ENCODE peak calls at places on chromosome 7, in eight cellular contexts. U, O, L, R, C, J, P and T are unnamed samples.

GRCh38 chr7:139906879-139907278 is 77.8 kb downstream of the TBXAS1 start:
- DNase-seq in U (no peak), O (no peak), L (no peak), R (no peak), C (no peak), J (no peak), P (no peak), T (no peak)

GRCh38 chr7:137538361-137538762 is 194.8 kb upstream of the PTN start:
- DNase-seq in U (no peak), O (no peak), L (no peak), R (no peak), C (peak; percentile 62), J (no peak), P (peak; percentile 89), T (no peak)

GRCh38 chr7:31782411-31782991 is 95.5 kb downstream of the PPP1R17 start:
- DNase-seq in U (peak; percentile 28), O (no peak), L (no peak), R (no peak), C (peak; percentile 72), J (no peak), P (peak; percentile 88), T (no peak)

GRCh38 chr7:40987571-40987970 is 715.3 kb downstream of the INHBA start:
- DNase-seq in U (no peak), O (no peak), L (no peak), R (no peak), C (no peak), J (no peak), P (no peak), T (no peak)

GRCh38 chr7:20783716-20784310 is 2.9 kb downstream of the SP8 start:
- DNase-seq in U (peak; percentile 51), O (no peak), L (no peak), R (no peak), C (peak; percentile 48), J (no peak), P (peak; percentile 45), T (no peak)

GRCh38 chr7:20787658-20788057 is 972 bp upstream of the SP8 start:
- DNase-seq in U (no peak), O (no peak), L (no peak), R (no peak), C (no peak), J (no peak), P (no peak), T (no peak)

GRCh38 chr7:149773446-149774236 is at the start of gene ZNF467:
- DNase-seq in U (peak; percentile 42), O (no peak), L (peak; percentile 81), R (peak; percentile 39), C (peak; percentile 44), J (peak; percentile 96), P (peak; percentile 21), T (no peak)

GRCh38 chr7:138313829-138314178 is 146.3 kb upstream of the TRIM24 start:
- DNase-seq in U (no peak), O (no peak), L (no peak), R (no peak), C (no peak), J (no peak), P (no peak), T (no peak)

GRCh38 chr7:5636914-5637313 is 144.5 kb downstream of the RNF216 start:
- DNase-seq in U (peak; percentile 80), O (peak; percentile 40), L (peak; percentile 76), R (peak; percentile 38), C (peak; percentile 93), J (peak; percentile 90), P (peak; percentile 97), T (no peak)

GRCh38 chr7:102872460-102872859 is 40.3 kb upstream of the LRRC17 start:
- DNase-seq in U (no peak), O (no peak), L (no peak), R (no peak), C (peak; percentile 80), J (no peak), P (peak; percentile 98), T (no peak)

GRCh38 chr7:45658716-45659495 is 84.7 kb downstream of the ADCY1 start:
- DNase-seq in U (no peak), O (no peak), L (no peak), R (no peak), C (no peak), J (no peak), P (no peak), T (no peak)

GRCh38 chr7:51619880-51620279 is 303.3 kb upstream of the COBL start:
- DNase-seq in U (no peak), O (no peak), L (no peak), R (no peak), C (no peak), J (no peak), P (no peak), T (no peak)

GRCh38 chr7:12422449-12423320 is 19.0 kb upstream of the VWDE start:
- DNase-seq in U (no peak), O (no peak), L (no peak), R (no peak), C (no peak), J (no peak), P (peak; percentile 51), T (no peak)

GRCh38 chr7:7568553-7568952 is 1.9 kb downstream of the MIOS start:
- DNase-seq in U (no peak), O (no peak), L (no peak), R (no peak), C (no peak), J (no peak), P (no peak), T (no peak)

GRCh38 chr7:156017916-156018700 is 205.8 kb upstream of the SHH start:
- DNase-seq in U (peak; percentile 15), O (no peak), L (no peak), R (no peak), C (no peak), J (no peak), P (no peak), T (no peak)

GRCh38 chr7:99782012-99782953 is 1.7 kb downstream of the CYP3A4 start:
- DNase-seq in U (no peak), O (no peak), L (no peak), R (no peak), C (no peak), J (no peak), P (no peak), T (no peak)

GRCh38 chr7:35333265-35333664 is 79.4 kb upstream of the TBX20 start:
- DNase-seq in U (no peak), O (no peak), L (no peak), R (no peak), C (no peak), J (no peak), P (no peak), T (peak; percentile 57)

GRCh38 chr7:135923700-135924261 is 53.4 kb downstream of the MTPN start:
- DNase-seq in U (no peak), O (no peak), L (no peak), R (no peak), C (peak; percentile 74), J (no peak), P (peak; percentile 98), T (peak; percentile 60)

GRCh38 chr7:98536803-98537202 is 80.3 kb upstream of the NPTX2 start:
- DNase-seq in U (no peak), O (no peak), L (no peak), R (no peak), C (no peak), J (no peak), P (no peak), T (no peak)

GRCh38 chr7:105932835-105933477 is 30.1 kb upstream of the CDHR3 start:
- DNase-seq in U (no peak), O (no peak), L (no peak), R (no peak), C (peak; percentile 93), J (no peak), P (peak; percentile 92), T (no peak)

DNA sequence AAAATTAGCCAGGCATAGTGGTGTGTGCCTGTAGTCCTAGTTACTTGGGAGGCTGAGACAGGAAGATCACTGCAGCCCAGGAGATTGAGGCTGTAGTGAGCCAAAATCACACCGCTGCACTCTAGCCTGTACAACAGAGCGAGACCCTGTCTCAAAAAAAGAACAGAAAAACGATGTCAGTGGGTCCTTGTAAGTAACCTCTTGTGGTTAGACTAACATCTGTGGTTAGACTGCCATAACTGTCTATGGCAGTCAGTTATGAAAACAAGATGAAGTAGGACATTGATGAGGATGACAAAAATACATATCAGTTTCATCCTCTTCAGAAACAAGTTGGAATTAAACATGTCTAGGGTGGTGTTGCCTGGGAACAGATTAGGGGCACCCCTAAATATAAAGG is 53.3 kb downstream of the AKAP9 start:
- DNase-seq in U (no peak), O (no peak), L (no peak), R (no peak), C (no peak), J (no peak), P (no peak), T (no peak)
- H3K4me3 ChIP-seq in U (no peak overlapping the region), O (no peak overlapping the region), L (no peak overlapping the region), R (no peak overlapping the region), C (no peak overlapping the region), J (no peak overlapping the region), P (no peak overlapping the region), T (no peak overlapping the region)

GRCh38 chr7:64878684-64879083 is 24.4 kb upstream of the ZNF273 start:
- DNase-seq in U (no peak), O (no peak), L (no peak), R (no peak), C (no peak), J (no peak), P (peak; percentile 17), T (peak; percentile 82)
- H3K9me3 ChIP-seq in U (no peaks in the 10 kb centered on the region), O (no peaks in the 10 kb centered on the region), L (no peaks in the 10 kb centered on the region), R (no peaks in the 10 kb centered on the region), C (no peaks in the 10 kb centered on the region), J (peaks cover 4% of the 10 kb centered on the region), P (no peaks in the 10 kb centered on the region), T (no peaks in the 10 kb centered on the region)

GRCh38 chr7:66920256-66920655 is 769 bp upstream of the TMEM248 start:
- DNase-seq in U (no peak), O (no peak), L (no peak), R (no peak), C (no peak), J (no peak), P (peak; percentile 26), T (no peak)
- H3K4me3 ChIP-seq in U (peak overlapping the region; percentile 91), O (peak overlapping the region; percentile 80), L (peak overlapping the region; percentile 97), R (peak overlapping the region; percentile 99), C (peak overlapping the region; percentile 85), J (peak overlapping the region; percentile 100), P (peak overlapping the region; percentile 98), T (peak overlapping the region; percentile 95)

DNA sequence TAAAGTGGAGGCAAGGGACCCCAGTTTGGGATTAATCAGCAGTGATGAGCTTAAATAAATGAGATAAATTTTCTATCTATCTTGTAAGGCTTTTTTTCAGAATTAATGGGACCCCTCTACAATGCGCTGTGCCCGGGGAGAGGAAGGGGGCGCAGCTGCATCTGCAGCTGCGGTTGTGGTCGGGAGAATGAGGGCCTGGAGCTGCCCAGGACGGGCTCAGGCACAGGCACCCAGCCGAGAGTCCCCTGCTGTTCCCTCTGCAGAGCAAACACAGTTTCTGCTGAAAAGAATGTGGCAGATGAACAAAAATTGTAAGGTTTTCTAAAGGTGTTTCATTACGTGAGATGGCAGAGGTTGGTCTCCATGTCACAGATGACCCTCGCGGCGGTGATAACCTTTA is 456.1 kb downstream of the DNAJB6 start:
- DNase-seq in U (no peak), O (no peak), L (peak; percentile 4), R (no peak), C (no peak), J (no peak), P (no peak), T (no peak)
- H3K9me3 ChIP-seq in U (no peaks in the 10 kb centered on the region), O (no peaks in the 10 kb centered on the region), L (no peaks in the 10 kb centered on the region), R (no peaks in the 10 kb centered on the region), C (no peaks in the 10 kb centered on the region), J (no peaks in the 10 kb centered on the region), P (no peaks in the 10 kb centered on the region), T (no peaks in the 10 kb centered on the region)